ENCODE peak calls at places on chromosomes 3 and 15, in ten cellular contexts. T, R, C, U, Y, X, F, J, P and H are unnamed samples.

GRCh38 chr3:23835807-23836206 is 30.1 kb downstream of the UBE2E1 start:
- DNase-seq in T (no peak), R (no peak), C (no peak), U (no peak), Y (no peak), X (no peak), F (no peak), J (no peak), P (no peak), H (no peak)

GRCh38 chr3:82467051-82467450 is 705.6 kb upstream of the GBE1 start:
- DNase-seq in T (no peak), R (no peak), C (no peak), U (peak), Y (no peak), X (no peak), F (no peak), J (no peak), P (no peak), H (no peak)

GRCh38 chr3:11995061-11995460 is 9.1 kb upstream of the SYN2 start:
- DNase-seq in T (no peak), R (no peak), C (no peak), U (no peak), Y (no peak), X (no peak), F (no peak), J (no peak), P (no peak), H (no peak)

GRCh38 chr15:99435138-99435695 is 130.6 kb upstream of the MEF2A start:
- DNase-seq in T (no peak), R (peak), C (peak), U (peak), Y (no peak), X (peak), F (no peak), J (no peak), P (no peak), H (no peak)

GRCh38 chr3:31275038-31275562 is 257.6 kb upstream of the STT3B start:
- DNase-seq in T (no peak), R (no peak), C (no peak), U (peak), Y (no peak), X (no peak), F (no peak), J (peak), P (peak), H (no peak)

GRCh38 chr3:101204246-101204645 is 116.1 kb downstream of the IMPG2 start:
- DNase-seq in T (no peak), R (no peak), C (no peak), U (peak), Y (no peak), X (no peak), F (no peak), J (no peak), P (no peak), H (no peak)

GRCh38 chr15:96066126-96066525 is 264.4 kb upstream of the NR2F2 start:
- DNase-seq in T (no peak), R (no peak), C (no peak), U (no peak), Y (no peak), X (no peak), F (no peak), J (no peak), P (no peak), H (no peak)

GRCh38 chr3:105970283-105970682 is 101.5 kb upstream of the CBLB start:
- DNase-seq in T (peak), R (no peak), C (no peak), U (peak), Y (no peak), X (no peak), F (no peak), J (no peak), P (peak), H (no peak)

GRCh38 chr15:42012937-42013482 is 7.8 kb downstream of the PLA2G4E start:
- DNase-seq in T (peak), R (no peak), C (no peak), U (no peak), Y (no peak), X (no peak), F (no peak), J (no peak), P (no peak), H (no peak)

GRCh38 chr15:36805278-36805677 is 225.9 kb downstream of the CDIN1 start:
- DNase-seq in T (no peak), R (no peak), C (no peak), U (no peak), Y (no peak), X (no peak), F (no peak), J (no peak), P (no peak), H (no peak)

GRCh38 chr3:169945313-169945712 is 21.3 kb upstream of the SEC62 start:
- DNase-seq in T (peak), R (no peak), C (no peak), U (no peak), Y (no peak), X (no peak), F (no peak), J (no peak), P (peak), H (no peak)

GRCh38 chr3:71125729-71126128 is 457.8 kb downstream of the FOXP1 start:
- DNase-seq in T (no peak), R (no peak), C (no peak), U (no peak), Y (no peak), X (no peak), F (no peak), J (no peak), P (no peak), H (no peak)

GRCh38 chr15:79028411-79028964 is 62.1 kb downstream of the RASGRF1 start:
- DNase-seq in T (peak), R (peak), C (no peak), U (peak), Y (peak), X (no peak), F (no peak), J (peak), P (peak), H (no peak)

GRCh38 chr3:27345493-27345892 is 23.7 kb downstream of the NEK10 start:
- DNase-seq in T (no peak), R (no peak), C (no peak), U (peak), Y (no peak), X (no peak), F (no peak), J (no peak), P (no peak), H (no peak)

GRCh38 chr3:100230715-100231114 is 30.1 kb upstream of the TBC1D23 start:
- DNase-seq in T (no peak), R (no peak), C (no peak), U (peak), Y (no peak), X (no peak), F (no peak), J (no peak), P (no peak), H (no peak)

GRCh38 chr3:149005424-149005823 is 14.1 kb downstream of the GYG1 start:
- DNase-seq in T (no peak), R (no peak), C (no peak), U (no peak), Y (no peak), X (no peak), F (no peak), J (no peak), P (peak), H (no peak)

GRCh38 chr15:22979699-22980188 is 424 bp downstream of the CYFIP1 start:
- DNase-seq in T (no peak), R (peak), C (peak), U (peak), Y (no peak), X (no peak), F (no peak), J (no peak), P (peak), H (no peak)

GRCh38 chr3:152375546-152375945 is 106.8 kb downstream of the MBNL1 start:
- DNase-seq in T (no peak), R (no peak), C (no peak), U (no peak), Y (no peak), X (no peak), F (no peak), J (no peak), P (peak), H (no peak)

GRCh38 chr3:182309120-182309519 is 484.2 kb upstream of the ATP11B start:
- DNase-seq in T (no peak), R (no peak), C (no peak), U (peak), Y (no peak), X (no peak), F (no peak), J (peak), P (no peak), H (no peak)

GRCh38 chr3:150057227-150057626 is 86.5 kb upstream of the PFN2 start:
- DNase-seq in T (no peak), R (no peak), C (no peak), U (no peak), Y (no peak), X (no peak), F (no peak), J (no peak), P (no peak), H (no peak)

GRCh38 chr3:45095916-45096526 is 50.2 kb downstream of the CDCP1 start:
- DNase-seq in T (no peak), R (no peak), C (no peak), U (no peak), Y (no peak), X (no peak), F (no peak), J (no peak), P (peak), H (no peak)

GRCh38 chr3:62149962-62150361 is 223.4 kb downstream of the FEZF2 start:
- DNase-seq in T (no peak), R (no peak), C (no peak), U (peak), Y (no peak), X (no peak), F (no peak), J (no peak), P (peak), H (peak)

GRCh38 chr3:100108464-100109079 is 5.7 kb downstream of the FILIP1L start:
- DNase-seq in T (no peak), R (no peak), C (no peak), U (no peak), Y (no peak), X (no peak), F (no peak), J (peak), P (no peak), H (no peak)

GRCh38 chr3:154040283-154040682 is 80.9 kb upstream of the ARHGEF26 start:
- DNase-seq in T (no peak), R (no peak), C (no peak), U (peak), Y (no peak), X (no peak), F (no peak), J (peak), P (peak), H (no peak)

GRCh38 chr3:141330718-141331369 is 37.5 kb upstream of the ZBTB38 start:
- DNase-seq in T (no peak), R (no peak), C (no peak), U (peak), Y (no peak), X (no peak), F (no peak), J (no peak), P (no peak), H (no peak)

GRCh38 chr3:141020139-141020940 is 30.8 kb upstream of the SPSB4 start:
- DNase-seq in T (no peak), R (no peak), C (no peak), U (peak), Y (no peak), X (no peak), F (no peak), J (no peak), P (no peak), H (no peak)

GRCh38 chr3:50372349-50372748 is 13.0 kb upstream of the TMEM115 start:
- DNase-seq in T (no peak), R (no peak), C (no peak), U (no peak), Y (no peak), X (no peak), F (no peak), J (no peak), P (no peak), H (no peak)

GRCh38 chr3:40299721-40300335 is 9.7 kb upstream of the EIF1B start:
- DNase-seq in T (no peak), R (no peak), C (no peak), U (no peak), Y (no peak), X (no peak), F (no peak), J (no peak), P (peak), H (no peak)

GRCh38 chr3:106068386-106068785 is 199.6 kb upstream of the CBLB start:
- DNase-seq in T (no peak), R (no peak), C (no peak), U (no peak), Y (no peak), X (no peak), F (no peak), J (no peak), P (peak), H (no peak)

GRCh38 chr15:82571722-82572222 is 31.5 kb upstream of the RPS17 start:
- DNase-seq in T (peak), R (peak), C (peak), U (no peak), Y (no peak), X (peak), F (peak), J (no peak), P (peak), H (no peak)

GRCh38 chr3:188052229-188052965 is 101.6 kb upstream of the LPP start:
- DNase-seq in T (peak), R (peak), C (peak), U (no peak), Y (no peak), X (peak), F (peak), J (peak), P (peak), H (no peak)

GRCh38 chr3:79167651-79168416 is 600.0 kb downstream of the ROBO1 start:
- DNase-seq in T (no peak), R (no peak), C (no peak), U (peak), Y (no peak), X (no peak), F (no peak), J (no peak), P (peak), H (peak)

GRCh38 chr15:68404056-68404798 is 27.7 kb downstream of the ITGA11 start:
- DNase-seq in T (no peak), R (no peak), C (peak), U (no peak), Y (no peak), X (no peak), F (no peak), J (no peak), P (no peak), H (no peak)

GRCh38 chr15:91265431-91265940 is 165.4 kb downstream of the SV2B start:
- DNase-seq in T (no peak), R (no peak), C (no peak), U (no peak), Y (no peak), X (no peak), F (no peak), J (no peak), P (no peak), H (no peak)

GRCh38 chr3:98784042-98784441 is 20.9 kb downstream of the ST3GAL6 start:
- DNase-seq in T (no peak), R (no peak), C (no peak), U (no peak), Y (no peak), X (no peak), F (no peak), J (no peak), P (no peak), H (no peak)

GRCh38 chr3:71805199-71805598 is 20.3 kb upstream of the PROK2 start:
- DNase-seq in T (no peak), R (no peak), C (no peak), U (no peak), Y (no peak), X (no peak), F (no peak), J (no peak), P (no peak), H (no peak)

GRCh38 chr3:11662392-11662990 is 18.8 kb upstream of the VGLL4 start:
- DNase-seq in T (no peak), R (no peak), C (no peak), U (peak), Y (no peak), X (no peak), F (no peak), J (peak), P (peak), H (no peak)

GRCh38 chr3:44058022-44058867 is 183.4 kb upstream of the TOPAZ1 start:
- DNase-seq in T (no peak), R (no peak), C (no peak), U (peak), Y (no peak), X (no peak), F (no peak), J (no peak), P (peak), H (no peak)

GRCh38 chr3:151037746-151038145 is 47.7 kb upstream of the MED12L start:
- DNase-seq in T (no peak), R (no peak), C (peak), U (peak), Y (no peak), X (peak), F (no peak), J (no peak), P (peak), H (peak)